ENCODE peak calls at places on chromosomes 2 and 18, in four cellular contexts. One of them, this sample, is unnamed.

GRCh38 chr2:207239754-207240494 is 74.2 kb upstream of the KLF7 start:
- DNase-seq in IMR-90: peak; percentile 74
- DNase-seq in H9: no peak
- DNase-seq in H1: no peak
- DNase-seq in this sample: no peak

GRCh38 chr2:164784376-164784775 is 57.2 kb downstream of the COBLL1 start:
- DNase-seq in IMR-90: no peak
- DNase-seq in H9: no peak
- DNase-seq in H1: no peak
- DNase-seq in this sample: peak; percentile 88

GRCh38 chr2:55865095-55865835 is 58.3 kb downstream of the EFEMP1 start:
- DNase-seq in IMR-90: peak; percentile 42
- DNase-seq in H9: no peak
- DNase-seq in H1: no peak
- DNase-seq in this sample: no peak

GRCh38 chr2:18117592-18117991 is 239.1 kb downstream of the KCNS3 start:
- DNase-seq in IMR-90: peak; percentile 41
- DNase-seq in H9: peak; percentile 58
- DNase-seq in H1: no peak
- DNase-seq in this sample: peak; percentile 59

GRCh38 chr2:41896186-41896846 is 151.5 kb upstream of the PKDCC start:
- DNase-seq in IMR-90: no peak
- DNase-seq in H9: no peak
- DNase-seq in H1: no peak
- DNase-seq in this sample: no peak

GRCh38 chr18:22681912-22682311 is 251.2 kb upstream of the RBBP8 start:
- DNase-seq in IMR-90: peak; percentile 28
- DNase-seq in H9: no peak
- DNase-seq in H1: no peak
- DNase-seq in this sample: no peak

GRCh38 chr2:54879037-54879436 is 155.6 kb downstream of the EML6 start:
- DNase-seq in IMR-90: no peak
- DNase-seq in H9: no peak
- DNase-seq in H1: no peak
- DNase-seq in this sample: peak; percentile 5

GRCh38 chr2:161990741-161991140 is 83.3 kb downstream of the DPP4 start:
- DNase-seq in IMR-90: peak; percentile 96
- DNase-seq in H9: no peak
- DNase-seq in H1: no peak
- DNase-seq in this sample: peak; percentile 24

GRCh38 chr2:96167407-96168013 is 22.3 kb upstream of the DUSP2 start:
- DNase-seq in IMR-90: no peak
- DNase-seq in H9: no peak
- DNase-seq in H1: no peak
- DNase-seq in this sample: no peak

GRCh38 chr2:85394976-85395375 is 15.2 kb downstream of the CAPG start:
- DNase-seq in IMR-90: no peak
- DNase-seq in H9: no peak
- DNase-seq in H1: no peak
- DNase-seq in this sample: no peak

GRCh38 chr18:69715322-69715721 is 232.4 kb downstream of the CD226 start:
- DNase-seq in IMR-90: no peak
- DNase-seq in H9: no peak
- DNase-seq in H1: no peak
- DNase-seq in this sample: peak; percentile 19

GRCh38 chr2:16625201-16625729 is 40.4 kb downstream of the CYRIA start:
- DNase-seq in IMR-90: no peak
- DNase-seq in H9: no peak
- DNase-seq in H1: no peak
- DNase-seq in this sample: peak; percentile 71

GRCh38 chr2:29040552-29040951 is 33.8 kb downstream of the PCARE start:
- DNase-seq in IMR-90: peak; percentile 10
- DNase-seq in H9: no peak
- DNase-seq in H1: no peak
- DNase-seq in this sample: no peak

GRCh38 chr2:106193491-106193976 is 567 bp downstream of the UXS1 start:
- DNase-seq in IMR-90: no peak
- DNase-seq in H9: no peak
- DNase-seq in H1: no peak
- DNase-seq in this sample: peak; percentile 14

GRCh38 chr2:46339676-46340459 is 42.7 kb downstream of the EPAS1 start:
- DNase-seq in IMR-90: peak; percentile 73
- DNase-seq in H9: no peak
- DNase-seq in H1: no peak
- DNase-seq in this sample: no peak

GRCh38 chr2:237505188-237505939 is 18.3 kb downstream of the MLPH start:
- DNase-seq in IMR-90: no peak
- DNase-seq in H9: no peak
- DNase-seq in H1: no peak
- DNase-seq in this sample: no peak

GRCh38 chr18:57353137-57353939 is 981 bp downstream of the ST8SIA3 start:
- DNase-seq in IMR-90: no peak
- DNase-seq in H9: no peak
- DNase-seq in H1: no peak
- DNase-seq in this sample: peak; percentile 58

GRCh38 chr2:164554487-164554886 is 66.8 kb downstream of the GRB14 start:
- DNase-seq in IMR-90: no peak
- DNase-seq in H9: no peak
- DNase-seq in H1: no peak
- DNase-seq in this sample: peak; percentile 57

GRCh38 chr2:187618813-187619212 is 64.6 kb upstream of the TFPI start:
- DNase-seq in IMR-90: peak; percentile 49
- DNase-seq in H9: no peak
- DNase-seq in H1: no peak
- DNase-seq in this sample: peak; percentile 64

GRCh38 chr2:206800501-206801416 is 35.4 kb downstream of the FASTKD2 start:
- DNase-seq in IMR-90: peak; percentile 76
- DNase-seq in H9: peak; percentile 72
- DNase-seq in H1: no peak
- DNase-seq in this sample: peak; percentile 87

GRCh38 chr2:96608459-96609455 is 29.4 kb downstream of the KANSL3 start:
- DNase-seq in IMR-90: peak; percentile 80
- DNase-seq in H9: no peak
- DNase-seq in H1: no peak
- DNase-seq in this sample: no peak

GRCh38 chr2:119011162-119011909 is 69.3 kb downstream of the MARCO start:
- DNase-seq in IMR-90: peak; percentile 5
- DNase-seq in H9: peak; percentile 75
- DNase-seq in H1: peak; percentile 21
- DNase-seq in this sample: peak; percentile 63

GRCh38 chr2:86800856-86801567 is 10.3 kb upstream of the CD8A start:
- DNase-seq in IMR-90: no peak
- DNase-seq in H9: no peak
- DNase-seq in H1: no peak
- DNase-seq in this sample: no peak

GRCh38 chr2:208033701-208034502 is 8.6 kb upstream of the PLEKHM3 start:
- DNase-seq in IMR-90: peak; percentile 24
- DNase-seq in H9: peak; percentile 63
- DNase-seq in H1: no peak
- DNase-seq in this sample: peak; percentile 80

GRCh38 chr2:71688530-71688929 is 235.2 kb downstream of the DYSF start:
- DNase-seq in IMR-90: no peak
- DNase-seq in H9: no peak
- DNase-seq in H1: no peak
- DNase-seq in this sample: no peak

GRCh38 chr2:196234672-196235071 is 63.3 kb upstream of the STK17B start:
- DNase-seq in IMR-90: peak; percentile 76
- DNase-seq in H9: no peak
- DNase-seq in H1: no peak
- DNase-seq in this sample: peak; percentile 50

GRCh38 chr2:135744761-135745314 is 3.2 kb downstream of the UBXN4 start:
- DNase-seq in IMR-90: peak; percentile 17
- DNase-seq in H9: peak; percentile 44
- DNase-seq in H1: no peak
- DNase-seq in this sample: peak; percentile 80

GRCh38 chr2:36561223-36561944 is 36.6 kb downstream of the FEZ2 start:
- DNase-seq in IMR-90: peak; percentile 93
- DNase-seq in H9: no peak
- DNase-seq in H1: peak; percentile 17
- DNase-seq in this sample: peak; percentile 94

GRCh38 chr2:45833301-45833967 is 182.0 kb downstream of the PRKCE start:
- DNase-seq in IMR-90: no peak
- DNase-seq in H9: no peak
- DNase-seq in H1: no peak
- DNase-seq in this sample: no peak

GRCh38 chr2:201175971-201176570 is 6.9 kb upstream of the CASP10 start:
- DNase-seq in IMR-90: no peak
- DNase-seq in H9: no peak
- DNase-seq in H1: no peak
- DNase-seq in this sample: no peak

GRCh38 chr18:10032331-10032979 is 118.6 kb downstream of the VAPA start:
- DNase-seq in IMR-90: no peak
- DNase-seq in H9: peak; percentile 79
- DNase-seq in H1: peak; percentile 44
- DNase-seq in this sample: peak; percentile 76

GRCh38 chr2:171307560-171307959 is 126.2 kb downstream of the METTL8 start:
- DNase-seq in IMR-90: no peak
- DNase-seq in H9: no peak
- DNase-seq in H1: no peak
- DNase-seq in this sample: no peak

GRCh38 chr18:39314595-39314994 is 1749.0 kb upstream of the CELF4 start:
- DNase-seq in IMR-90: no peak
- DNase-seq in H9: no peak
- DNase-seq in H1: no peak
- DNase-seq in this sample: no peak

GRCh38 chr2:169034256-169034655 is 3.1 kb upstream of the ABCB11 start:
- DNase-seq in IMR-90: no peak
- DNase-seq in H9: no peak
- DNase-seq in H1: no peak
- DNase-seq in this sample: peak; percentile 49

GRCh38 chr2:8475349-8476045 is 206.4 kb upstream of the ID2 start:
- DNase-seq in IMR-90: no peak
- DNase-seq in H9: no peak
- DNase-seq in H1: no peak
- DNase-seq in this sample: peak; percentile 30

DNA sequence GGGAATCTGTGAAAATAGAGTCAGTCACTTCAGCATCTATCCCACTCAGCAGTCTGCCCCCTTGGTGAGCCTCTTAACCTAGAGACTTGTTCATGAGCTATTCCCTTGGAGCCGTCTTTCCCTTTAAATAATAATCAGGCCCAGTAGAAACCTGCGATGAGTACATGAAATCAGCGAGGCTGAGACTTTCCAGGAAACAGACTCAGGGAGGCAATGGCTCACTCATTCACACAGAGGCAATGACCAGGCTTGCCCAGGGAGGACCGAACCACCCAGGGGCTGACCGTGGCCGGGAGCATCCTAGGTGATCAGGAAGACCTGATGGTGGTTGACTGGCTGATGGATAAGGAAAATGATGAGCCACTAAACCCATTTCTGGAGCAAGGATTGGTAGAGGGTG is 103.2 kb upstream of the ITGA6 start:
- DNase-seq in IMR-90: no peak
- DNase-seq in H9: no peak
- DNase-seq in H1: no peak
- DNase-seq in this sample: no peak
- H3K18ac ChIP-seq in IMR-90: no peak overlapping the region
- H3K18ac ChIP-seq in H9: no peak overlapping the region
- H3K18ac ChIP-seq in H1: no peak overlapping the region
- H3K18ac ChIP-seq in this sample: no peak overlapping the region

DNA sequence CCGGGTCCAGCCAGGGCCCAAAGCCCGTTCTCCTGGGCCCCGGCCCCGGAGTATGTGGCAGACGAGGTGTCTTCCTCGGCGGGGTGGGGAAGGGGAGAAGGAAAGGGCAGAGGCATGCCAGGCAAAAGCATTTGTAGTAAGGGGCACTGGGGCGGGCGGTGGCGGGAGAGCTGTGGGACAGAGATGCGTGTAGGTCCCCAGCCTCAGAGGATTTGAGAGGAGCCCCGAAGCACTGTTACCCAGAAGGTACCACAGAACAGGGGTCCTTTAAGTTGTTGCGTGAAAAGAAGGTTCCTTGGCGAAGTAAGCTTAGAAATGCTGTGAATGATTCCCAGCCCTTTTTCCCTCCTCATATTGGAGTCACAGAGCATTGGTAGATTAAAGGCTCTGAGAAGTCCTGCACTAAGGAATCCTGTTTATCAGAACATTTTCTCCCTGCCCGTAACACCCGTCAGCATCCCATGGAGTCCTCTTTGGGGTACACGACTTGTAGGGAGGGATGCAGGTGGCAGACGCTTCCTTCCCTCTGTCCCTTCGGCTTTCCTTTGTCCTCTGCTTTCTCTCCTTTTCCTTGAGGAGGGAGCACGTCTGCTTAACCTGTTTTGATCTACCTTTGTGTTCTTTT is 12.5 kb downstream of the GAREM2 start:
- DNase-seq in IMR-90: no peak
- DNase-seq in H9: no peak
- DNase-seq in H1: no peak
- DNase-seq in this sample: no peak
- H3K9ac ChIP-seq in IMR-90: peak overlapping the region; percentile 17
- H3K9ac ChIP-seq in H9: no peak overlapping the region
- H3K9ac ChIP-seq in H1: peak overlapping the region; percentile 34
- H3K9ac ChIP-seq in this sample: peak overlapping the region; percentile 67

DNA sequence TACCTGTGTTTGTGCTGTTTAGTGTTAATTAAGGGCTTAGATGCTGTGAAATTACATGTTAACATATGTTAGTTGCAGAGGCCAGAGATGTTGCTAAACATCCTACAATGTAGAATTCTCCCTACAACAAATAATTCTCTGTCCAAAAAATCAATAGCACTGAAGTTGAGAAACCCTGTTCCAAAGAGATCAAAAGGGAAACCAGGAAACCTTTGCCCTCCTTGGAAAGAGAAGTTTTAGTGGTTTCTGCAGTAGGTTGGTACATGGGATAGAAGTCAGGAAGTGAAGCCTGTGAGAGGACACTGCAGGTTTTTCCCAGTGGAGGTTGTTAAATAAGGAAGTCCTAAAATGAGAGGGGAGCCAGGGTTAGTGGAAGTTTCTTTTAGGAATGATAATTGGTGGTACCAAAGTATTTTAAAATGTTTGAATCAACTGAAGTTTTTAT is 6.3 kb upstream of the RMDN2 start:
- DNase-seq in IMR-90: no peak
- DNase-seq in H9: no peak
- DNase-seq in H1: no peak
- DNase-seq in this sample: no peak
- H4K5ac ChIP-seq in IMR-90: no peak overlapping the region
- H4K5ac ChIP-seq in H9: no peak overlapping the region
- H4K5ac ChIP-seq in H1: no peak overlapping the region
- H4K5ac ChIP-seq in this sample: no peak overlapping the region

GRCh38 chr2:144645055-144645778 is 125.3 kb upstream of the ZEB2 start:
- DNase-seq in IMR-90: peak; percentile 56
- DNase-seq in H9: no peak
- DNase-seq in H1: no peak
- DNase-seq in this sample: no peak

GRCh38 chr2:144642892-144643291 is 123.0 kb upstream of the ZEB2 start:
- DNase-seq in IMR-90: no peak
- DNase-seq in H9: no peak
- DNase-seq in H1: no peak
- DNase-seq in this sample: no peak

GRCh38 chr2:144644549-144644948 is 124.6 kb upstream of the ZEB2 start:
- DNase-seq in IMR-90: no peak
- DNase-seq in H9: no peak
- DNase-seq in H1: no peak
- DNase-seq in this sample: no peak

GRCh38 chr2:144643537-144644336 is 123.8 kb upstream of the ZEB2 start:
- DNase-seq in IMR-90: no peak
- DNase-seq in H9: no peak
- DNase-seq in H1: no peak
- DNase-seq in this sample: peak; percentile 53

GRCh38 chr2:144642106-144642505 is 122.2 kb upstream of the ZEB2 start:
- DNase-seq in IMR-90: no peak
- DNase-seq in H9: no peak
- DNase-seq in H1: no peak
- DNase-seq in this sample: peak; percentile 63
- H3K18ac ChIP-seq in IMR-90: no peak overlapping the region
- H3K18ac ChIP-seq in H9: no peak overlapping the region
- H3K18ac ChIP-seq in H1: no peak overlapping the region
- H3K18ac ChIP-seq in this sample: no peak overlapping the region

This sample was measured in mesendoderm.